ENCODE peak calls at places on chromosomes 4 and X, in six cellular contexts. R, H, K, U, P and Q are unnamed samples.

GRCh38 chr4:68797048-68797447 is 18.7 kb upstream of the UGT2B10 start:
- DNase-seq in U (no peak), H (no peak), K (no peak), P (no peak), R (no peak), Q (no peak)

GRCh38 chrX:373641-374471 is 12.9 kb downstream of the PPP2R3B start:
- DNase-seq in H (peak), K (peak), R (peak), P (peak), U (peak), Q (peak)

GRCh38 chrX:48522291-48522690 is 683 bp downstream of the EBP start:
- DNase-seq in P (no peak), H (no peak), U (no peak), R (no peak), K (no peak), Q (no peak)

GRCh38 chrX:64805683-64806082 is 170.6 kb downstream of the ZC4H2 start:
- DNase-seq in R (no peak), H (no peak), U (no peak), K (no peak), P (no peak), Q (no peak)

GRCh38 chr4:148248824-148249223 is 193.4 kb downstream of the NR3C2 start:
- DNase-seq in P (no peak), K (no peak), R (no peak), U (no peak), H (no peak), Q (no peak)

GRCh38 chr4:65083076-65083475 is 587.2 kb downstream of the EPHA5 start:
- DNase-seq in U (no peak), P (no peak), K (no peak), R (no peak), H (peak), Q (peak)

GRCh38 chr4:25536577-25537325 is 118.9 kb upstream of the SLC34A2 start:
- DNase-seq in R (no peak), U (no peak), P (no peak), K (no peak), H (no peak), Q (no peak)

GRCh38 chrX:136711147-136711546 is 63.2 kb downstream of the CD40LG start:
- DNase-seq in K (peak), H (peak), P (no peak), U (no peak), R (peak), Q (peak)

GRCh38 chr4:63325140-63325539 is 1084.1 kb downstream of the TECRL start:
- DNase-seq in K (no peak), P (no peak), H (no peak), R (no peak), U (no peak), Q (no peak)

GRCh38 chrX:97751735-97752134 is 868.0 kb downstream of the RPA4 start:
- DNase-seq in U (no peak), R (no peak), H (no peak), P (no peak), K (no peak), Q (no peak)

GRCh38 chr4:151184523-151185458 is 85.4 kb downstream of the RPS3A start:
- DNase-seq in U (no peak), R (peak), P (no peak), K (no peak), H (peak), Q (peak)

GRCh38 chr4:52251864-52252263 is 200.8 kb downstream of the SPATA18 start:
- DNase-seq in P (no peak), U (no peak), K (no peak), R (no peak), H (no peak), Q (no peak)

GRCh38 chrX:40570346-40571093 is 10.2 kb upstream of the ATP6AP2 start:
- DNase-seq in P (no peak), K (no peak), R (no peak), H (no peak), U (no peak), Q (peak)

GRCh38 chr4:96526625-96527024 is 686.7 kb downstream of the PDHA2 start:
- DNase-seq in K (no peak), H (no peak), R (no peak), P (no peak), U (no peak), Q (no peak)

GRCh38 chr4:119942806-119943205 is 123.8 kb downstream of the MAD2L1 start:
- DNase-seq in R (peak), H (peak), U (no peak), P (no peak), K (no peak), Q (no peak)

GRCh38 chrX:65667503-65668355 is at the start of gene MSN:
- DNase-seq in H (peak), U (peak), K (peak), P (peak), R (peak), Q (peak)

GRCh38 chrX:33725556-33726232 is 406.4 kb downstream of the FAM47A start:
- DNase-seq in K (peak), U (peak), P (peak), H (peak), R (no peak), Q (peak)

GRCh38 chr4:94544811-94545210 is 93.1 kb downstream of the PDLIM5 start:
- DNase-seq in H (peak), P (no peak), R (peak), K (no peak), U (no peak), Q (no peak)

GRCh38 chrX:23902419-23902818 is 5.3 kb downstream of the APOO start:
- DNase-seq in U (no peak), H (peak), P (no peak), R (peak), K (no peak), Q (peak)

GRCh38 chrX:131821945-131822622 is 201.0 kb upstream of the STK26 start:
- DNase-seq in R (peak), U (no peak), H (no peak), P (no peak), K (no peak), Q (no peak)

GRCh38 chrX:49862093-49862492 is 17.2 kb upstream of the USP27X start:
- DNase-seq in R (no peak), K (no peak), H (no peak), U (no peak), P (no peak), Q (no peak)

GRCh38 chr4:78131403-78131802 is 74.3 kb downstream of the FRAS1 start:
- DNase-seq in R (no peak), K (no peak), U (no peak), H (no peak), P (no peak), Q (no peak)

GRCh38 chr4:47837582-47838294 is at the start of gene CORIN:
- DNase-seq in P (no peak), H (peak), R (no peak), K (peak), U (no peak), Q (peak)

GRCh38 chr4:81165853-81166430 is 49.1 kb downstream of the PRKG2 start:
- DNase-seq in U (no peak), K (no peak), H (no peak), P (no peak), R (peak), Q (peak)

GRCh38 chr4:109989618-109990017 is 76.9 kb downstream of the EGF start:
- DNase-seq in K (no peak), R (no peak), U (no peak), P (no peak), H (no peak), Q (no peak)

GRCh38 chr4:109921384-109921808 is 8.7 kb downstream of the EGF start:
- DNase-seq in H (peak), K (peak), U (peak), P (no peak), R (peak), Q (peak)

GRCh38 chr4:164731827-164732474 is 22.0 kb upstream of the SMIM31 start:
- DNase-seq in U (peak), P (peak), H (peak), K (peak), R (peak), Q (peak)

GRCh38 chr4:106353786-106354185 is 14.8 kb downstream of the GIMD1 start:
- DNase-seq in H (no peak), K (no peak), U (no peak), R (peak), P (no peak), Q (no peak)

GRCh38 chr4:10157478-10158354 is 41.1 kb upstream of the WDR1 start:
- DNase-seq in K (peak), R (peak), U (peak), H (peak), P (peak), Q (peak)

GRCh38 chr4:114017120-114017917 is 37.9 kb upstream of the ARSJ start:
- DNase-seq in K (no peak), U (no peak), R (no peak), H (no peak), P (no peak), Q (no peak)

GRCh38 chr4:102732678-102733445 is 27.9 kb downstream of the MANBA start:
- DNase-seq in K (no peak), H (no peak), U (no peak), R (no peak), P (no peak), Q (no peak)

GRCh38 chr4:89598602-89599001 is 238.4 kb downstream of the SNCA start:
- DNase-seq in H (peak), P (no peak), R (peak), U (no peak), K (no peak), Q (peak)

GRCh38 chr4:95167809-95168208 is 381.0 kb downstream of the UNC5C start:
- DNase-seq in R (no peak), P (no peak), K (no peak), U (no peak), H (peak), Q (peak)

GRCh38 chr4:119130365-119131065 is 5.1 kb upstream of the MYOZ2 start:
- DNase-seq in R (peak), H (peak), P (no peak), K (no peak), U (no peak), Q (no peak)

GRCh38 chr4:83217721-83218522 is 66.7 kb downstream of the COQ2 start:
- DNase-seq in H (no peak), K (no peak), R (no peak), P (no peak), U (no peak), Q (no peak)

GRCh38 chrX:9530848-9531274 is 66.0 kb downstream of the TBL1X start:
- DNase-seq in P (peak), U (peak), H (peak), R (peak), K (peak), Q (peak)

GRCh38 chrX:124023838-124024238 is 62.3 kb downstream of the STAG2 start:
- DNase-seq in K (no peak), P (no peak), H (peak), R (peak), U (no peak), Q (no peak)

GRCh38 chr4:30268370-30268769 is 451.8 kb upstream of the PCDH7 start:
- DNase-seq in U (no peak), P (no peak), H (no peak), R (no peak), K (no peak), Q (no peak)

GRCh38 chrX:154378059-154378798 is 866 bp upstream of the EMD start:
- DNase-seq in R (peak), P (no peak), U (no peak), H (no peak), K (peak), Q (no peak)

GRCh38 chr4:113869743-113870375 is 108.3 kb upstream of the CAMK2D start:
- DNase-seq in H (peak), U (no peak), P (no peak), K (no peak), R (peak), Q (no peak)

DNA sequence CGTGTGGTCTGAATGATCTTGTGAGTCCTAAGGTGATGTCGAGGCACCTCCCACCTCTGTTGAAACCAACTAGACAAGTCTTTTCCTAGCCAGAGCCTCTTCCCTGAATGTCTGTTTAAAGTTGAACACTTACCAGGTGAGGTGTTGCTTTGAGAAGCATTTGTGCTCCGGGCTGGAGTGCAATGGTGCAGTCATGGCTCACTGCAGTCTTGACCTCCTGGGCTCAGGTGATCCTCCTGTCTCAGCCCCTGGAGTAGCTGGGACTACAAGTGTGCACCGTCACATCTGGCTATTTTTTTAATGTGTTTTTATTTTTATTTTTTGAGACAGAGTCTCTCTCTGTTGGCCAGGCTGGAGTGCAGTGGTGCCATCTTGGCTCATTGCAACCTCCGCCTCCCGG is 18.1 kb downstream of the RNF4 start:
- DNase-seq in P (no peak), H (no peak), U (no peak), R (no peak), K (no peak), Q (no peak)
- H2BK15ac ChIP-seq in P (no peak), H (no peak), U (no peak), R (no peak), K (no peak), Q (no peak)

GRCh38 chr4:140053185-140053584 is 100.8 kb downstream of the MAML3 start:
- DNase-seq in U (no peak), P (no peak), H (no peak), R (no peak), K (no peak), Q (peak)
- H3K27ac ChIP-seq in U (no peak), P (no peak), H (no peak), R (no peak), K (no peak), Q (no peak)

DNA sequence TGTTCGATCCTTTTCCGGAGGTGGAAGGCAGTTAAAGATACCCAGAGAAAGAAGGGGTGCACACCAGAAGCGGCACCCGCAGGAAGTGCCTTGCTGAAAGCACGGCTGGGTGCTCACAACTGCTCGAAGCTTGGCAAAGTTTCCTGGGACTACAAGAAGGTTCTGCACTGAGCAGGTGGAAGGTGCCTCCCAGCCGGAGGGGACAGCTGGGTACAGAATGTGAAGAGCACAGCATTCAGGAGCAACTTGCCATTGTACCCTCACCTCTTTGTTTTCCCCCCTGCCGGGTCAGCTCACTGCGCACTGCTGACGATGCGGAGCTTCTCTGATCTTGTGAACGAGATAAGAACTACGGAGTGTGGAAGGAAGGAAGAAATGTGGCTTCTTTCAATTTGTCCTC is 289.2 kb downstream of the FBXW7 start:
- DNase-seq in R (no peak), U (no peak), H (no peak), P (no peak), K (no peak), Q (no peak)
- H2BK15ac ChIP-seq in R (no peak), U (no peak), H (no peak), P (no peak), K (no peak), Q (no peak)

GRCh38 chr4:163157157-163157556 is 9.5 kb downstream of the NAF1 start:
- DNase-seq in P (no peak), K (no peak), U (no peak), R (peak), H (peak), Q (no peak)
- H3K27ac ChIP-seq in P (no peak), K (no peak), U (no peak), R (no peak), H (no peak), Q (no peak)

GRCh38 chr4:6724461-6725111 is 8.6 kb downstream of the BLOC1S4 start:
- DNase-seq in P (no peak), U (no peak), K (no peak), R (peak), H (peak), Q (no peak)

GRCh38 chr4:6727081-6727942 is 11.3 kb downstream of the BLOC1S4 start:
- DNase-seq in U (peak), R (no peak), H (peak), P (no peak), K (peak), Q (peak)

GRCh38 chr4:6730603-6731300 is 14.8 kb downstream of the BLOC1S4 start:
- DNase-seq in K (peak), R (no peak), U (no peak), P (no peak), H (no peak), Q (no peak)

GRCh38 chr4:6728320-6729029 is 12.5 kb downstream of the BLOC1S4 start:
- DNase-seq in P (no peak), H (no peak), U (no peak), R (no peak), K (peak), Q (no peak)

DNA sequence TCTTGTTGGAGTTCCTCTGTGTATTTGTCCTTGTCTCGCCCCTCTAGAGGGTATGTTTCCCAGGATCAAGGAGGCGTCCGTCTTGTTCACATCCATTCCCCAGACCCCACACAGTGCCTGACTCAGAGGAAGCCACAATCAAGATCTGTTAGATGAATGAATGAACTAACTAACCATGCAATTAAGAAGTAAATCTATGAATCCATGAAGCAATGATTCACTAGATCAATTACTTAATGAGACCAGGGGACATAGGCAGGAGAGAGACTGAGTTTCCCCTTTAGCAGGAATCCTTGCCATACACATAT is 11.9 kb downstream of the BLOC1S4 start:
- DNase-seq in H (peak), U (no peak), R (no peak), K (peak), P (no peak), Q (no peak)
- H2BK15ac ChIP-seq in H (no peak), U (no peak), R (no peak), K (no peak), P (peak), Q (no peak)